ENCODE peak calls at places on chromosome 2, in seven cellular contexts. One of them, this sample, is unnamed.

GRCh38 chr2:25349397-25349796 is 7.7 kb upstream of the DNMT3A start:
- DNase-seq in K562: no peak
- DNase-seq in HCT116: no peak
- DNase-seq in SK-N-SH: no peak
- DNase-seq in HepG2: no peak
- DNase-seq in H1: no peak
- DNase-seq in GM12878: no peak
- DNase-seq in this sample: no peak

GRCh38 chr2:7927694-7928093 is 754.2 kb upstream of the ID2 start:
- DNase-seq in K562: no peak
- DNase-seq in HCT116: no peak
- DNase-seq in SK-N-SH: no peak
- DNase-seq in HepG2: no peak
- DNase-seq in H1: no peak
- DNase-seq in GM12878: no peak
- DNase-seq in this sample: no peak

GRCh38 chr2:234932591-234933168 is 19.1 kb upstream of the SH3BP4 start:
- DNase-seq in K562: no peak
- DNase-seq in HCT116: no peak
- DNase-seq in SK-N-SH: peak
- DNase-seq in HepG2: no peak
- DNase-seq in H1: no peak
- DNase-seq in GM12878: no peak
- DNase-seq in this sample: no peak

GRCh38 chr2:235618039-235618438 is 124.2 kb downstream of the AGAP1 start:
- DNase-seq in K562: no peak
- DNase-seq in HCT116: no peak
- DNase-seq in SK-N-SH: no peak
- DNase-seq in HepG2: no peak
- DNase-seq in H1: no peak
- DNase-seq in GM12878: no peak
- DNase-seq in this sample: no peak

GRCh38 chr2:138550670-138551287 is 49.2 kb downstream of the SPOPL start:
- DNase-seq in K562: no peak
- DNase-seq in HCT116: no peak
- DNase-seq in SK-N-SH: no peak
- DNase-seq in HepG2: no peak
- DNase-seq in H1: no peak
- DNase-seq in GM12878: no peak
- DNase-seq in this sample: no peak

GRCh38 chr2:38066415-38066814 is 9.5 kb downstream of the CYP1B1 start:
- DNase-seq in K562: no peak
- DNase-seq in HCT116: no peak
- DNase-seq in SK-N-SH: no peak
- DNase-seq in HepG2: no peak
- DNase-seq in H1: no peak
- DNase-seq in GM12878: no peak
- DNase-seq in this sample: no peak

GRCh38 chr2:1556776-1557466 is 143.7 kb downstream of the TPO start:
- DNase-seq in K562: no peak
- DNase-seq in HCT116: no peak
- DNase-seq in SK-N-SH: no peak
- DNase-seq in HepG2: peak
- DNase-seq in H1: no peak
- DNase-seq in GM12878: no peak
- DNase-seq in this sample: no peak

GRCh38 chr2:11753886-11754704 is 7.7 kb downstream of the LPIN1 start:
- DNase-seq in K562: no peak
- DNase-seq in HCT116: no peak
- DNase-seq in SK-N-SH: peak
- DNase-seq in HepG2: no peak
- DNase-seq in H1: no peak
- DNase-seq in GM12878: peak
- DNase-seq in this sample: no peak

GRCh38 chr2:165793161-165793778 is 777 bp downstream of the GALNT3 start:
- DNase-seq in K562: no peak
- DNase-seq in HCT116: peak
- DNase-seq in SK-N-SH: no peak
- DNase-seq in HepG2: no peak
- DNase-seq in H1: no peak
- DNase-seq in GM12878: no peak
- DNase-seq in this sample: peak

GRCh38 chr2:226977775-226978190 is 141.9 kb downstream of the RHBDD1 start:
- DNase-seq in K562: peak
- DNase-seq in HCT116: no peak
- DNase-seq in SK-N-SH: peak
- DNase-seq in HepG2: no peak
- DNase-seq in H1: no peak
- DNase-seq in GM12878: no peak
- DNase-seq in this sample: no peak

GRCh38 chr2:221309888-221310287 is 262.2 kb downstream of the EPHA4 start:
- DNase-seq in K562: no peak
- DNase-seq in HCT116: no peak
- DNase-seq in SK-N-SH: no peak
- DNase-seq in HepG2: no peak
- DNase-seq in H1: no peak
- DNase-seq in GM12878: no peak
- DNase-seq in this sample: no peak

GRCh38 chr2:239938651-239939486 is 86.3 kb downstream of the NDUFA10 start:
- DNase-seq in K562: no peak
- DNase-seq in HCT116: no peak
- DNase-seq in SK-N-SH: no peak
- DNase-seq in HepG2: no peak
- DNase-seq in H1: no peak
- DNase-seq in GM12878: no peak
- DNase-seq in this sample: no peak

GRCh38 chr2:80930777-80931176 is 626.2 kb upstream of the LRRTM1 start:
- DNase-seq in K562: no peak
- DNase-seq in HCT116: no peak
- DNase-seq in SK-N-SH: no peak
- DNase-seq in HepG2: no peak
- DNase-seq in H1: no peak
- DNase-seq in GM12878: no peak
- DNase-seq in this sample: no peak

GRCh38 chr2:173999724-174000123 is 34.6 kb upstream of the SP3 start:
- DNase-seq in K562: no peak
- DNase-seq in HCT116: no peak
- DNase-seq in SK-N-SH: no peak
- DNase-seq in HepG2: no peak
- DNase-seq in H1: no peak
- DNase-seq in GM12878: no peak
- DNase-seq in this sample: no peak

GRCh38 chr2:109470121-109470921 is 143.4 kb downstream of the SEPTIN10 start:
- DNase-seq in K562: no peak
- DNase-seq in HCT116: peak
- DNase-seq in SK-N-SH: no peak
- DNase-seq in HepG2: no peak
- DNase-seq in H1: no peak
- DNase-seq in GM12878: no peak
- DNase-seq in this sample: no peak

GRCh38 chr2:11128258-11128951 is 26.9 kb upstream of the SLC66A3 start:
- DNase-seq in K562: no peak
- DNase-seq in HCT116: no peak
- DNase-seq in SK-N-SH: no peak
- DNase-seq in HepG2: no peak
- DNase-seq in H1: no peak
- DNase-seq in GM12878: no peak
- DNase-seq in this sample: no peak

GRCh38 chr2:120221616-120222015 is 1.6 kb downstream of the TMEM185B start:
- DNase-seq in K562: no peak
- DNase-seq in HCT116: no peak
- DNase-seq in SK-N-SH: no peak
- DNase-seq in HepG2: no peak
- DNase-seq in H1: no peak
- DNase-seq in GM12878: no peak
- DNase-seq in this sample: no peak

GRCh38 chr2:64654063-64654811 is 524 bp upstream of the SERTAD2 start:
- DNase-seq in K562: no peak
- DNase-seq in HCT116: peak
- DNase-seq in SK-N-SH: no peak
- DNase-seq in HepG2: peak
- DNase-seq in H1: peak
- DNase-seq in GM12878: no peak
- DNase-seq in this sample: peak

GRCh38 chr2:8285081-8285480 is 396.8 kb upstream of the ID2 start:
- DNase-seq in K562: no peak
- DNase-seq in HCT116: peak
- DNase-seq in SK-N-SH: no peak
- DNase-seq in HepG2: peak
- DNase-seq in H1: no peak
- DNase-seq in GM12878: no peak
- DNase-seq in this sample: no peak

GRCh38 chr2:118738524-118739308 is 108.7 kb downstream of the EN1 start:
- DNase-seq in K562: peak
- DNase-seq in HCT116: peak
- DNase-seq in SK-N-SH: no peak
- DNase-seq in HepG2: peak
- DNase-seq in H1: no peak
- DNase-seq in GM12878: no peak
- DNase-seq in this sample: no peak

GRCh38 chr2:160909781-160910242 is 250.4 kb upstream of the TANK start:
- DNase-seq in K562: no peak
- DNase-seq in HCT116: no peak
- DNase-seq in SK-N-SH: no peak
- DNase-seq in HepG2: no peak
- DNase-seq in H1: no peak
- DNase-seq in GM12878: no peak
- DNase-seq in this sample: no peak

GRCh38 chr2:199488772-199489400 is 31.1 kb upstream of the SATB2 start:
- DNase-seq in K562: peak
- DNase-seq in HCT116: peak
- DNase-seq in SK-N-SH: peak
- DNase-seq in HepG2: peak
- DNase-seq in H1: no peak
- DNase-seq in GM12878: no peak
- DNase-seq in this sample: peak

GRCh38 chr2:230011617-230012016 is 57.1 kb downstream of the SLC16A14 start:
- DNase-seq in K562: no peak
- DNase-seq in HCT116: no peak
- DNase-seq in SK-N-SH: no peak
- DNase-seq in HepG2: no peak
- DNase-seq in H1: no peak
- DNase-seq in GM12878: no peak
- DNase-seq in this sample: no peak

DNA sequence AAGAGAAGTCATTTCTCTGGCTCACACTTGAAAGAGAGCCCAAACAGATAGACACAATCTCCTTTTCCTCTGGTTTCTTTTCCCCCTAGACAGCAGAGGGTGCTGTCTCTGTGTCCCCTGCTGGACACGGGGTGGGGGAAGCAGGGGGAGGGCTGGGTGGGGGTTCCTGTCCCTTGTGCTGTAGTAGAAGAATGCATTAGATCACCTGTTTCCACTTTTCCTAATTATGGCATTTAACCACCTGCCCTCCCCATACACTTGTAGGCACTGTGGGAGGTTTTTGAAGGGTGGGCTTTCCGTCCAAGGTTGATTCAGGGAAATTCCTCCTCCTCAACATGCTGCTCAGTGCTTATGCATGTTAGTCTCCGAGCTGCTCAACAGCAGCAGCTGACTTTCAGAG is 206.2 kb upstream of the EPAS1 start:
- DNase-seq in K562: no peak
- DNase-seq in HCT116: no peak
- DNase-seq in SK-N-SH: peak
- DNase-seq in HepG2: no peak
- DNase-seq in H1: no peak
- DNase-seq in GM12878: no peak
- DNase-seq in this sample: no peak
- TF ChIP-seq JUND in K562: no peak
- TF ChIP-seq JUND in HCT116: no peak
- TF ChIP-seq JUND in SK-N-SH: no peak
- TF ChIP-seq JUND in HepG2: no peak
- TF ChIP-seq JUND in H1: no peak
- TF ChIP-seq JUND in GM12878: no peak
- TF ChIP-seq JUND in this sample: no peak

DNA sequence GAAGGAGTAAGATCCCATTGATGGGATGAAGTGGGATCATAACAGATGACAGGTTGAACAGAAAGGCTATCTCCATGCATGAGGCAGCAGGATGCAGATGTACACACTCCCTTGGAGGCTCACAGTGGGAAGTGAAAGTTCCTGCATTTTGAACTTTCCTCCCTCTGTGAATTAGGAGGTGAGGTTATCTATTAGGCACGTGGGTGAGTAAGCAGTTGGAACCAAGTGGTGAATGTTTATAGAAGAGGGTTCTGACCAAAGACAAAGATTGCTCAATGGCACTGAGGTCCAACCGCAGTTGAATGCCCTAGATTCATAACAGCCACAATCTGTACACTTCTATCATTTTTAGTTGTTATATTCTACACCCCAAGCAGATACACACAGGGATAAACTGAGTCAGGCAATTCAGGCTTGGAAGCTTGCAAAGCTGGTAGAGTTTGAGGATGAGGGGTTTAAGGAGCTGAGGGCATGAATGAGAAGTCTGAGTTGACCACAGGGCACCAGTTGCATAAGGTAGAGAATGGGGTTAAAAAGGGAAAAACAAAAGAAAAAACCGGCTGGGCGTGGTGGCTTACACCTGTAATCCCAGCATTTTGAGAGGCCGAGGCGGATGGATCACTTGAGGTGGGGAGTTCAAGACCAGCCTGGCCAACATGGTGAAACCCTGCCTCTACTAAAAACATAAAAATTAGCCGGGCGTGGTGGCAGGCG is 7.1 kb upstream of the KCMF1 start:
- DNase-seq in K562: no peak
- DNase-seq in HCT116: no peak
- DNase-seq in SK-N-SH: no peak
- DNase-seq in HepG2: peak
- DNase-seq in H1: no peak
- DNase-seq in GM12878: no peak
- DNase-seq in this sample: no peak
- TF ChIP-seq JUND in K562: no peak
- TF ChIP-seq JUND in HCT116: peak
- TF ChIP-seq JUND in SK-N-SH: no peak
- TF ChIP-seq JUND in HepG2: peak
- TF ChIP-seq JUND in H1: no peak
- TF ChIP-seq JUND in GM12878: no peak
- TF ChIP-seq JUND in this sample: no peak

GRCh38 chr2:157592983-157593382 is 35.7 kb downstream of the ACVR1C start:
- DNase-seq in K562: no peak
- DNase-seq in HCT116: no peak
- DNase-seq in SK-N-SH: peak
- DNase-seq in HepG2: peak
- DNase-seq in H1: no peak
- DNase-seq in GM12878: no peak
- DNase-seq in this sample: no peak
- TF ChIP-seq JUND in K562: no peak
- TF ChIP-seq JUND in HCT116: no peak
- TF ChIP-seq JUND in SK-N-SH: no peak
- TF ChIP-seq JUND in HepG2: no peak
- TF ChIP-seq JUND in H1: no peak
- TF ChIP-seq JUND in GM12878: no peak
- TF ChIP-seq JUND in this sample: no peak

DNA sequence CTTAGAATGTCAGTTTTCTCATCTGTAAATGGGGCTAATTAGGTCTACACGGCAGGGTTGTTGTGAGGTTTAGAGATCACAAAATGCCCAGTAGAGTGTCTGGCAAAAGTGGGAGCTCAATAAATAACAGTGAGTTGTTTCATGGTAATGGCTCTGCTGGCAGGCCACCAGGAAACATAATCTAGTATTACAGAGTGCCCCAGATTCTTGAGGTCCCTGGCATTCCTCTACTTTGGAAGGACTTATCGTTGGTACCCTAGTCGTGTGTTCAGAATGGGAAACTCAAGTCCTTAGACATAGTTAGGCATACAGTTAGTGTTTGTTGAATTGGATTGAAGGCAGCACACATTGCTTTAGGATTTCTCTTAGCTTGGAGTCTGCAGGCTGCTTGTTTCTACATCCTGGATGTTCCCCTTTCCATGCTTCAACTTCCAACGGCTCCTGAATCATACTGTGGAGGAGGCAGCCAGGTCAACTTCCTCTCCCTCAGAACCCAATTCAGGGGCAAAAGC is 161.5 kb upstream of the FOSL2 start:
- DNase-seq in K562: no peak
- DNase-seq in HCT116: no peak
- DNase-seq in SK-N-SH: peak
- DNase-seq in HepG2: no peak
- DNase-seq in H1: no peak
- DNase-seq in GM12878: no peak
- DNase-seq in this sample: no peak
- TF ChIP-seq JUND in K562: no peak
- TF ChIP-seq JUND in HCT116: no peak
- TF ChIP-seq JUND in SK-N-SH: peak
- TF ChIP-seq JUND in HepG2: no peak
- TF ChIP-seq JUND in H1: no peak
- TF ChIP-seq JUND in GM12878: no peak
- TF ChIP-seq JUND in this sample: no peak